ENCODE peak calls at places on chromosomes 6 and 20, in seven cellular contexts. C is spleen, S is upper lobe of left lung, J is GM23338, U is SK-N-SH, K is breast epithelium, T is transverse colon. E is an unnamed sample.

GRCh38 chr6:47203968-47204611 is 105.6 kb downstream of the TNFRSF21 start:
- DNase-seq in U (no peak), J (no peak), C (peak), K (no peak), S (no peak), T (no peak), E (no peak)

GRCh38 chr6:133837801-133838349 is 51.0 kb upstream of the TCF21 start:
- DNase-seq in S (peak), C (peak), J (peak), T (peak), U (peak), K (no peak), E (peak)

GRCh38 chr6:155762649-155763048 is 307.0 kb upstream of the NOX3 start:
- DNase-seq in U (no peak), C (no peak), J (no peak), S (no peak), K (no peak), T (no peak), E (no peak)

GRCh38 chr20:19932170-19932667 is 84.9 kb upstream of the NAA20 start:
- DNase-seq in U (peak), T (no peak), J (no peak), C (no peak), K (no peak), S (no peak), E (no peak)

GRCh38 chr20:25008388-25009217 is 16.1 kb upstream of the APMAP start:
- DNase-seq in U (no peak), K (peak), S (no peak), C (peak), T (no peak), J (no peak), E (no peak)

GRCh38 chr6:117326396-117326795 is 61.0 kb downstream of the VGLL2 start:
- DNase-seq in J (no peak), T (no peak), S (no peak), U (no peak), K (no peak), C (no peak), E (no peak)

GRCh38 chr20:32807706-32808105 is 12.0 kb upstream of the MAPRE1 start:
- DNase-seq in C (no peak), K (no peak), S (peak), T (no peak), U (no peak), J (peak), E (no peak)

GRCh38 chr20:57397693-57398108 is 6.5 kb downstream of the RBM38 start:
- DNase-seq in S (no peak), U (no peak), K (no peak), T (peak), J (no peak), C (peak), E (no peak)

GRCh38 chr6:104123227-104123626 is 736.5 kb downstream of the HACE1 start:
- DNase-seq in K (no peak), J (peak), S (no peak), C (no peak), U (no peak), T (no peak), E (no peak)

GRCh38 chr6:90266845-90267621 is 29.6 kb downstream of the BACH2 start:
- DNase-seq in K (no peak), C (no peak), J (no peak), S (no peak), U (no peak), T (no peak), E (no peak)

GRCh38 chr6:3309391-3310050 is 50.8 kb downstream of the PSMG4 start:
- DNase-seq in K (no peak), J (no peak), S (peak), U (no peak), T (no peak), C (peak), E (no peak)

GRCh38 chr6:139763468-139764214 is 389.2 kb upstream of the CITED2 start:
- DNase-seq in K (no peak), C (no peak), S (no peak), J (no peak), U (no peak), T (no peak), E (no peak)

GRCh38 chr6:139764498-139764986 is 390.1 kb upstream of the CITED2 start:
- DNase-seq in K (no peak), C (no peak), T (no peak), U (no peak), J (no peak), S (no peak), E (no peak)

GRCh38 chr6:139768196-139768595 is 393.7 kb upstream of the CITED2 start:
- DNase-seq in T (no peak), S (no peak), K (no peak), J (no peak), U (no peak), C (no peak), E (no peak)

GRCh38 chr6:139766796-139767195 is 392.3 kb upstream of the CITED2 start:
- DNase-seq in J (no peak), T (no peak), U (no peak), K (no peak), S (no peak), C (no peak), E (no peak)

GRCh38 chr6:139765825-139766285 is 391.4 kb upstream of the CITED2 start:
- DNase-seq in K (no peak), S (no peak), C (no peak), U (no peak), T (no peak), J (no peak), E (no peak)
- TF ChIP-seq POLR2AphosphoS5 in K (no peak), S (no peak), C (no peak), U (no peak), T (peak), J (no peak), E (no peak)

DNA sequence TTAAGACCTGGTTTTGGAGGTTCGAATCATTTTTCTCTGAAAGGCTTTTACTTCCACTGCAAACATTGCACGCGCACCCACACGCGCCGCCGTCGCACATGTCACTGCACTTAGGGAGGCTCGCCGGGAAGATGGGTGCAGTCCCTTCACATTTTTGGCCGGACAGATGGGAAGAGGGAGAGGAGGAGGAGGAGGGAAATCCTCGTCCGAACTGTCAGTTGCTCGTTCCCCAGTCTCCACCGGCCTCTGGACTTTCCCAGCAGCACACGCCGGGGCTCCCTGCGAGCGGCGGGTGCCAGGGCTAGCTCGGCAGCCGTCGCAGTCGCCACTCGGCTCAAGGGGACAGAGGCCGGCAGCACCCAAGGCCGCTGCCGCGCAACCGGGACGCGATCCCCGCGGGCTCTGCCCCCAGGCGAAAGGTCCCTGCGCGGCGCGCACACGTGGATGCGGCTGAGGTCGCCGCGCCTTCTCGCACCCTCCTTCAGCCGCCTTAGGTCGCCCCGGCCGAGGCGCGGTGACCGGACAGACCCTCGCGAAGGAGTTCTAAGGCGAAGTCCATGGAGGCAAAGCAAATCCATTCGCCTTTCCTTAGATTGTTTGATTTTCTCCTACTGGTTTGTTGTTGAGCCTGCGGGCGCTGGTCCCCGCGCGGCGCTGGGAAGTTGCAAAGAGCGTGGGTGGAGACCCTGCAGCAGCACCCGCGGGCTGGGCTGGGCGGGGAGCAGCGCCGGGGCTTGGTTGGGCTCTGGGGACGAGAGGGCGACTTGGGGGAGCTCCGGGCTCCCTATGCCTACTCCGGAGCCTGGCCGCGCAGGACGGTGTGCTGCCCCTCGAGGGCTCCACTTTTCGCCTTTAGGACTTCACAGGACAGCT is 1.2 kb downstream of the MYB start:
- DNase-seq in S (peak), U (peak), T (peak), K (peak), C (peak), J (peak), E (no peak)
- TF ChIP-seq POLR2AphosphoS5 in S (no peak), U (no peak), T (no peak), K (no peak), C (no peak), J (no peak), E (peak)

GRCh38 chr6:34424200-34425131 is 1.4 kb downstream of the RPS10 start:
- DNase-seq in K (no peak), U (no peak), J (peak), C (no peak), S (no peak), T (no peak), E (no peak)

GRCh38 chr6:34423254-34423653 is 2.6 kb downstream of the RPS10 start:
- DNase-seq in T (no peak), J (no peak), C (no peak), U (no peak), S (no peak), K (no peak), E (no peak)

GRCh38 chr6:34425132-34425497 is 754 bp downstream of the RPS10 start:
- DNase-seq in S (no peak), T (no peak), U (no peak), J (no peak), C (no peak), K (no peak), E (no peak)

GRCh38 chr6:34425498-34426410 is at the start of gene RPS10:
- DNase-seq in U (peak), C (peak), J (peak), K (peak), T (peak), S (peak), E (peak)
- TF ChIP-seq POLR2AphosphoS5 in U (peak), C (peak), J (peak), K (peak), T (peak), S (peak), E (peak)

DNA sequence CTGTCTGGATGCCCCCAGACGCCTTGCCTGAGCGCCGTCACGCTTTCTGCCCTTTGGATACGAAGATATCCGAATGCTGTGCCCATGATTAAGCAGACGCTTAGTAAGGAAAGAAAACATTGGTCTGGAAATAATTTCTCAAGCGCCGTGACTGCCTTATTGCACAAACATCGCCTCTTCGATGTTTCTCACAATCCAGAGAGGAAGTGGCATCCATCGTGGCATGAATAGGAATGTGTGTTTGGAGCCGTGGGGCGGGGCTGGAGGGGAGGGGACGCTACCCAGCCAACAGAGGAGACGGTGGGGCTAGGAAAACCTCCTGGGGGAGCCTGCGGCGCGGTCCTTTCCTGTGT is 564 bp upstream of the PPP1R14C start:
- DNase-seq in C (no peak), U (no peak), K (no peak), J (peak), S (no peak), T (peak), E (no peak)
- TF ChIP-seq POLR2AphosphoS5 in C (no peak), U (no peak), K (no peak), J (no peak), S (no peak), T (no peak), E (no peak)